ENCODE peak calls at places on chromosomes 16 and 17, in ten cellular contexts. One of them, this sample, is unnamed.
A peak's percentile ranks its signal among the peaks of the same experiment; 100 is the strongest.

GRCh38 chr16:82585675-82586074 is 41.1 kb upstream of the CDH13 start:
- DNase-seq in AG04450: no peak
- DNase-seq in choroid plexus epithelial cell: peak; percentile 68
- DNase-seq in left ventricle myocardium inferior: no peak
- DNase-seq in upper lobe of right lung: no peak
- DNase-seq in astrocyte of the spinal cord: peak; percentile 83
- DNase-seq in AG10803: peak; percentile 74
- DNase-seq in CD8-positive, alpha-beta memory T cell: no peak
- DNase-seq in mesendoderm: peak; percentile 67
- DNase-seq in CD8-positive, alpha-beta T cell: no peak
- DNase-seq in this sample: no peak

GRCh38 chr16:49698931-49699715 is 156.8 kb downstream of the ZNF423 start:
- DNase-seq in AG04450: no peak
- DNase-seq in choroid plexus epithelial cell: peak; percentile 77
- DNase-seq in left ventricle myocardium inferior: peak; percentile 72
- DNase-seq in upper lobe of right lung: no peak
- DNase-seq in astrocyte of the spinal cord: peak; percentile 55
- DNase-seq in AG10803: no peak
- DNase-seq in CD8-positive, alpha-beta memory T cell: no peak
- DNase-seq in mesendoderm: peak; percentile 27
- DNase-seq in CD8-positive, alpha-beta T cell: no peak
- DNase-seq in this sample: no peak

GRCh38 chr16:58792188-58792587 is 58.1 kb upstream of the GOT2 start:
- DNase-seq in AG04450: no peak
- DNase-seq in choroid plexus epithelial cell: no peak
- DNase-seq in left ventricle myocardium inferior: no peak
- DNase-seq in upper lobe of right lung: no peak
- DNase-seq in astrocyte of the spinal cord: no peak
- DNase-seq in AG10803: no peak
- DNase-seq in CD8-positive, alpha-beta memory T cell: no peak
- DNase-seq in mesendoderm: no peak
- DNase-seq in CD8-positive, alpha-beta T cell: no peak
- DNase-seq in this sample: no peak

GRCh38 chr17:79809530-79810137 is 12.8 kb upstream of the CBX8 start:
- DNase-seq in AG04450: no peak
- DNase-seq in choroid plexus epithelial cell: no peak
- DNase-seq in left ventricle myocardium inferior: no peak
- DNase-seq in upper lobe of right lung: no peak
- DNase-seq in astrocyte of the spinal cord: no peak
- DNase-seq in AG10803: no peak
- DNase-seq in CD8-positive, alpha-beta memory T cell: no peak
- DNase-seq in mesendoderm: no peak
- DNase-seq in CD8-positive, alpha-beta T cell: no peak
- DNase-seq in this sample: peak; percentile 74

GRCh38 chr17:55731586-55732250 is 9.1 kb upstream of the TMEM100 start:
- DNase-seq in AG04450: no peak
- DNase-seq in choroid plexus epithelial cell: peak; percentile 85
- DNase-seq in left ventricle myocardium inferior: peak; percentile 81
- DNase-seq in upper lobe of right lung: no peak
- DNase-seq in astrocyte of the spinal cord: peak; percentile 78
- DNase-seq in AG10803: peak; percentile 40
- DNase-seq in CD8-positive, alpha-beta memory T cell: no peak
- DNase-seq in mesendoderm: peak; percentile 57
- DNase-seq in CD8-positive, alpha-beta T cell: no peak
- DNase-seq in this sample: no peak

GRCh38 chr17:64016248-64016784 is 4.1 kb downstream of the ICAM2 start:
- DNase-seq in AG04450: no peak
- DNase-seq in choroid plexus epithelial cell: no peak
- DNase-seq in left ventricle myocardium inferior: no peak
- DNase-seq in upper lobe of right lung: no peak
- DNase-seq in astrocyte of the spinal cord: no peak
- DNase-seq in AG10803: no peak
- DNase-seq in CD8-positive, alpha-beta memory T cell: no peak
- DNase-seq in mesendoderm: no peak
- DNase-seq in CD8-positive, alpha-beta T cell: no peak
- DNase-seq in this sample: no peak

GRCh38 chr17:43882761-43883415 is 24.4 kb downstream of the MPP2 start:
- DNase-seq in AG04450: no peak
- DNase-seq in choroid plexus epithelial cell: no peak
- DNase-seq in left ventricle myocardium inferior: no peak
- DNase-seq in upper lobe of right lung: no peak
- DNase-seq in astrocyte of the spinal cord: no peak
- DNase-seq in AG10803: no peak
- DNase-seq in CD8-positive, alpha-beta memory T cell: no peak
- DNase-seq in mesendoderm: no peak
- DNase-seq in CD8-positive, alpha-beta T cell: no peak
- DNase-seq in this sample: peak; percentile 25

GRCh38 chr17:7478276-7479138 is 924 bp downstream of the ZBTB4 start:
- DNase-seq in AG04450: no peak
- DNase-seq in choroid plexus epithelial cell: peak; percentile 26
- DNase-seq in left ventricle myocardium inferior: peak; percentile 61
- DNase-seq in upper lobe of right lung: peak; percentile 85
- DNase-seq in astrocyte of the spinal cord: peak; percentile 24
- DNase-seq in AG10803: peak; percentile 48
- DNase-seq in CD8-positive, alpha-beta memory T cell: peak; percentile 86
- DNase-seq in mesendoderm: peak; percentile 44
- DNase-seq in CD8-positive, alpha-beta T cell: peak; percentile 80
- DNase-seq in this sample: peak; percentile 93

GRCh38 chr17:81483862-81484194 is 28.8 kb downstream of the ACTG1 start:
- DNase-seq in AG04450: no peak
- DNase-seq in choroid plexus epithelial cell: no peak
- DNase-seq in left ventricle myocardium inferior: no peak
- DNase-seq in upper lobe of right lung: no peak
- DNase-seq in astrocyte of the spinal cord: no peak
- DNase-seq in AG10803: no peak
- DNase-seq in CD8-positive, alpha-beta memory T cell: no peak
- DNase-seq in mesendoderm: no peak
- DNase-seq in CD8-positive, alpha-beta T cell: no peak
- DNase-seq in this sample: peak; percentile 78

GRCh38 chr17:7850970-7851437 is 3.9 kb upstream of the TMEM88 start:
- DNase-seq in AG04450: no peak
- DNase-seq in choroid plexus epithelial cell: no peak
- DNase-seq in left ventricle myocardium inferior: no peak
- DNase-seq in upper lobe of right lung: peak; percentile 59
- DNase-seq in astrocyte of the spinal cord: no peak
- DNase-seq in AG10803: no peak
- DNase-seq in CD8-positive, alpha-beta memory T cell: peak; percentile 47
- DNase-seq in mesendoderm: no peak
- DNase-seq in CD8-positive, alpha-beta T cell: peak; percentile 36
- DNase-seq in this sample: peak; percentile 22

GRCh38 chr17:46002973-46003316 is 3.9 kb downstream of the STH start:
- DNase-seq in AG04450: no peak
- DNase-seq in choroid plexus epithelial cell: no peak
- DNase-seq in left ventricle myocardium inferior: no peak
- DNase-seq in upper lobe of right lung: no peak
- DNase-seq in astrocyte of the spinal cord: no peak
- DNase-seq in AG10803: no peak
- DNase-seq in CD8-positive, alpha-beta memory T cell: no peak
- DNase-seq in mesendoderm: no peak
- DNase-seq in CD8-positive, alpha-beta T cell: no peak
- DNase-seq in this sample: no peak

DNA sequence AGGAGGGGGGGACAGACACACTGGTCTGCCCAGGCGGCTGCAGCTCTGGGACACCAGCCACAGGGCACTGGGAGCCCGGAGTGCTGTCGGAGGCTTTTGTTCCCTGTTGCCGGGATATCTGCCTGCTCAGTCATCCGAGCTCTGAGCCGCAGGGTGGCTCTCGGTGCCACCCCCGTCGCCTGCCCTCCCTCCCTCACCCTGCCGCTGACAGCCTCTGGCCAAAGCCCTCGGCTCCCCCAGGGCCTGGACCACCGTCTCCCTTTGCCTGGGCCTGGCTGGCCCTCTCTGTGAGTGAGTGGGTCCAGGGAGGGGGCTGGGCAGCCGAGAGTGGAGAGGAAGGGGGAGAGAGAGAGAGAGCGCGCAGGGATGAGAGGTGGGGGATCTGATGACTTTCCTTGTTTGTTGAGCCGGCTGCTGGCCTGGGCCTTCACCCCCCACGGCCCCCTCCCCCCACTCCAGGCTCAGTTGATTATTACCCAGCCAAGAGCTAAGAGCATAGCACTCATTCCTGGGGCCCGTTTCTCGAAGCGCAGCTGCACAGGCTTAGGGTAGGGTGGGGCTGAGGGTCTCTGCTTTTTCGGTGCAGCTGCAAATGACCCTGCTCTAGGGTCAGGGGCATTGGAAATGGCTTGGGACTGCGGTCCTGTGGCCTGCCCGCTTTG is 2.7 kb downstream of the FOXJ1 start:
- DNase-seq in AG04450: no peak
- DNase-seq in choroid plexus epithelial cell: no peak
- DNase-seq in left ventricle myocardium inferior: no peak
- DNase-seq in upper lobe of right lung: no peak
- DNase-seq in astrocyte of the spinal cord: no peak
- DNase-seq in AG10803: no peak
- DNase-seq in CD8-positive, alpha-beta memory T cell: peak; percentile 26
- DNase-seq in mesendoderm: peak; percentile 66
- DNase-seq in CD8-positive, alpha-beta T cell: no peak
- DNase-seq in this sample: peak; percentile 90
- H3K4me3 ChIP-seq in AG04450: no peak overlapping the region
- H3K4me3 ChIP-seq in choroid plexus epithelial cell: no peak overlapping the region
- H3K4me3 ChIP-seq in left ventricle myocardium inferior: peak overlapping the region; percentile 30
- H3K4me3 ChIP-seq in upper lobe of right lung: peak overlapping the region; percentile 56
- H3K4me3 ChIP-seq in astrocyte of the spinal cord: no peak overlapping the region
- H3K4me3 ChIP-seq in AG10803: no peak overlapping the region
- H3K4me3 ChIP-seq in CD8-positive, alpha-beta memory T cell: no peak overlapping the region
- H3K4me3 ChIP-seq in mesendoderm: no peak overlapping the region
- H3K4me3 ChIP-seq in CD8-positive, alpha-beta T cell: no peak overlapping the region
- H3K4me3 ChIP-seq in this sample: peak overlapping the region; percentile 22

GRCh38 chr16:65116818-65117430 is 4.9 kb downstream of the CDH11 start:
- DNase-seq in AG04450: no peak
- DNase-seq in choroid plexus epithelial cell: peak; percentile 70
- DNase-seq in left ventricle myocardium inferior: no peak
- DNase-seq in upper lobe of right lung: no peak
- DNase-seq in astrocyte of the spinal cord: peak; percentile 27
- DNase-seq in AG10803: peak; percentile 48
- DNase-seq in CD8-positive, alpha-beta memory T cell: no peak
- DNase-seq in mesendoderm: no peak
- DNase-seq in CD8-positive, alpha-beta T cell: no peak
- DNase-seq in this sample: no peak
- H3K4me3 ChIP-seq in AG04450: peak overlapping the region; percentile 11
- H3K4me3 ChIP-seq in choroid plexus epithelial cell: no peak overlapping the region
- H3K4me3 ChIP-seq in left ventricle myocardium inferior: no peak overlapping the region
- H3K4me3 ChIP-seq in upper lobe of right lung: no peak overlapping the region
- H3K4me3 ChIP-seq in astrocyte of the spinal cord: no peak overlapping the region
- H3K4me3 ChIP-seq in AG10803: peak overlapping the region; percentile 1
- H3K4me3 ChIP-seq in CD8-positive, alpha-beta memory T cell: no peak overlapping the region
- H3K4me3 ChIP-seq in mesendoderm: no peak overlapping the region
- H3K4me3 ChIP-seq in CD8-positive, alpha-beta T cell: no peak overlapping the region
- H3K4me3 ChIP-seq in this sample: no peak overlapping the region

DNA sequence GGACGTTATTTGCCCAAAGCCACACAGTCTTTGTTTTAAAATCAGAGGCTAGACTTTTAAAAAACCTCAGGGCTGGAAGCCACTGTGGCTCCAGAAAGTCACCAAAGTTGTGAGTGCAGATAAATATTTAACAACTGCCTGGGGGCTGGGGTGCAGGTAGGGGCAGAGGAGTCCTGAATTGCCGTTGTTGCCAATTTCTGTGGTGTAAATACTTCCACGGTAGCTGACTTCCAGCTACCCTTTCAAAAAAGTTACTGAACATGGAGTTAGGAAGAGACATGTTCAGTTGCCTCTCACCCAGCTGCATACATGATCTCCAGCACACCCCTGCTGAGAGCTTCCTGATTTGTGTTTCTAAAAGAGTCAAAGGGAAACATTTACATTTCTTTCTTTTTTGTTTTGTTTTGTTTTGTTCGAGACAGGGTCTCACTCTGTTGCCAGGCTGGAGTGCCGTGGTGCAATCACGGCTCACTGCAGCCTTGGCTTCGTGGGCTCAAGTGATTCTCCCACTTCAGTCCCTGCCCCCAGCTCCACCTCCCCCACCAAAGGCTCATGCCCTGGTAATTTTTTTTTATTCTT is 58.7 kb downstream of the PLXDC1 start:
- DNase-seq in AG04450: no peak
- DNase-seq in choroid plexus epithelial cell: peak; percentile 64
- DNase-seq in left ventricle myocardium inferior: no peak
- DNase-seq in upper lobe of right lung: no peak
- DNase-seq in astrocyte of the spinal cord: peak; percentile 24
- DNase-seq in AG10803: no peak
- DNase-seq in CD8-positive, alpha-beta memory T cell: no peak
- DNase-seq in mesendoderm: no peak
- DNase-seq in CD8-positive, alpha-beta T cell: peak; percentile 16
- DNase-seq in this sample: no peak
- H3K4me3 ChIP-seq in AG04450: no peak overlapping the region
- H3K4me3 ChIP-seq in choroid plexus epithelial cell: no peak overlapping the region
- H3K4me3 ChIP-seq in left ventricle myocardium inferior: no peak overlapping the region
- H3K4me3 ChIP-seq in upper lobe of right lung: no peak overlapping the region
- H3K4me3 ChIP-seq in astrocyte of the spinal cord: no peak overlapping the region
- H3K4me3 ChIP-seq in AG10803: no peak overlapping the region
- H3K4me3 ChIP-seq in CD8-positive, alpha-beta memory T cell: peak overlapping the region; percentile 49
- H3K4me3 ChIP-seq in mesendoderm: no peak overlapping the region
- H3K4me3 ChIP-seq in CD8-positive, alpha-beta T cell: peak overlapping the region; percentile 25
- H3K4me3 ChIP-seq in this sample: no peak overlapping the region

DNA sequence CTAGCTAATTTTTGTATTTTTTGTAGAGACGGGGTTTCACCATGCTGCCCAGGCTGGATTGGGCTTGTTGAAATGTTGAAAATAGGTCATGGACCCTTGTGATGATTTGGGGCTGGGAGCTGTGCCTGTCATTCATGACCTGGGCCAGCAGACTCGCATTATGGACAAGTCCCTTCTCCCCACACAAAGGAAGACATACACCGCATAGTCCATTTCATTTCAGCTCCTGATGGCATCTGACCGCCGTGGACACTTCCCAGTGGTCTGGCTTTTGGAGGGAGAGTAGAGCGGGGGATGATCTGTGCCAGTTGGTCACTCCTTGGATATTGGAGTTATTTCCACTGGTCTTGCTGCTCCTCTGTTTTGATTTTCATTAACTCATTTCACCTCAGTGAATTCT is 34.8 kb downstream of the MPRIP start:
- DNase-seq in AG04450: no peak
- DNase-seq in choroid plexus epithelial cell: no peak
- DNase-seq in left ventricle myocardium inferior: no peak
- DNase-seq in upper lobe of right lung: peak; percentile 34
- DNase-seq in astrocyte of the spinal cord: no peak
- DNase-seq in AG10803: no peak
- DNase-seq in CD8-positive, alpha-beta memory T cell: no peak
- DNase-seq in mesendoderm: no peak
- DNase-seq in CD8-positive, alpha-beta T cell: no peak
- DNase-seq in this sample: no peak
- H3K4me3 ChIP-seq in AG04450: no peak overlapping the region
- H3K4me3 ChIP-seq in choroid plexus epithelial cell: no peak overlapping the region
- H3K4me3 ChIP-seq in left ventricle myocardium inferior: no peak overlapping the region
- H3K4me3 ChIP-seq in upper lobe of right lung: no peak overlapping the region
- H3K4me3 ChIP-seq in astrocyte of the spinal cord: no peak overlapping the region
- H3K4me3 ChIP-seq in AG10803: no peak overlapping the region
- H3K4me3 ChIP-seq in CD8-positive, alpha-beta memory T cell: no peak overlapping the region
- H3K4me3 ChIP-seq in mesendoderm: no peak overlapping the region
- H3K4me3 ChIP-seq in CD8-positive, alpha-beta T cell: no peak overlapping the region
- H3K4me3 ChIP-seq in this sample: no peak overlapping the region

DNA sequence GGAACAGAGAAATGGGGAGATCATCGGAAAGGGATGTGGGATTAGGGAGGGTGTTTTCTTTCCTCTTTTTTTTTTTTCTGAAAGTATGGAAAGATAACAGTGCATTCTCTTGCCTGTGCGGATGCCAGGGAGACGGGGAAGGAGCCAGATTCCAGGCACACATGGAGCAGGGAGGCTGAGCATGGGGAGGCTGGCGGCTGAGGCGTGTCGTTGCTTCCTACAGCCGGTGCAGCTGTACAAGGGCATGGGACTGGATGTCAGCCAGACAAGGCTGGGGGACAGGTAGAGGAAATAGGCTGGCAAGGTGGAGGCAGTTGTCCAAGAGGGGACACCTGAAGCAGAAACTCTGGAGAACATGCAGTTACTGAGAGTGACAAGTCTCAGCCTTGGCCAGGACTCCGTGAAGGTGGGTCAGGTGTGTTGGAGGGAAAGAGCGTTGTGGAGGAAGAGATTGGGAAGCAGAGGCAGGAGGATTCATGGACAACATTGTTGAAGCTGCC is 16.6 kb upstream of the ADORA2B start:
- DNase-seq in AG04450: no peak
- DNase-seq in choroid plexus epithelial cell: no peak
- DNase-seq in left ventricle myocardium inferior: no peak
- DNase-seq in upper lobe of right lung: no peak
- DNase-seq in astrocyte of the spinal cord: no peak
- DNase-seq in AG10803: no peak
- DNase-seq in CD8-positive, alpha-beta memory T cell: no peak
- DNase-seq in mesendoderm: no peak
- DNase-seq in CD8-positive, alpha-beta T cell: no peak
- DNase-seq in this sample: no peak
- H3K4me3 ChIP-seq in AG04450: no peak overlapping the region
- H3K4me3 ChIP-seq in choroid plexus epithelial cell: no peak overlapping the region
- H3K4me3 ChIP-seq in left ventricle myocardium inferior: no peak overlapping the region
- H3K4me3 ChIP-seq in upper lobe of right lung: no peak overlapping the region
- H3K4me3 ChIP-seq in astrocyte of the spinal cord: no peak overlapping the region
- H3K4me3 ChIP-seq in AG10803: no peak overlapping the region
- H3K4me3 ChIP-seq in CD8-positive, alpha-beta memory T cell: no peak overlapping the region
- H3K4me3 ChIP-seq in mesendoderm: no peak overlapping the region
- H3K4me3 ChIP-seq in CD8-positive, alpha-beta T cell: no peak overlapping the region
- H3K4me3 ChIP-seq in this sample: no peak overlapping the region